ENCODE peak calls at places on chromosomes 6 and 20, in ten cellular contexts. N, M, T, U, G, V, W, X, H and Q are unnamed samples.

GRCh38 chr6:149913542-149914240 is 9.2 kb downstream of the RAET1G start:
- DNase-seq in H (no peak), G (no peak), U (no peak), X (no peak), V (no peak), N (no peak), W (no peak), M (no peak), T (no peak), Q (peak; percentile 46)

GRCh38 chr20:61587910-61588309 is 335.8 kb downstream of the CDH4 start:
- DNase-seq in W (no peak), N (no peak), V (no peak), M (no peak), G (no peak), U (no peak), H (no peak), X (no peak), T (no peak), Q (no peak)

GRCh38 chr6:138972226-138972665 is 15.8 kb downstream of the REPS1 start:
- DNase-seq in H (peak; percentile 32), N (no peak), W (no peak), T (no peak), G (no peak), U (no peak), M (no peak), V (no peak), X (peak; percentile 71), Q (no peak)

GRCh38 chr6:6277418-6277817 is 43.0 kb downstream of the F13A1 start:
- DNase-seq in W (no peak), X (peak; percentile 9), G (no peak), M (no peak), H (no peak), T (no peak), N (no peak), V (no peak), U (no peak), Q (no peak)

GRCh38 chr20:58017237-58017969 is 211.1 kb downstream of the ANKRD60 start:
- DNase-seq in G (peak; percentile 34), W (no peak), V (peak; percentile 93), X (no peak), N (no peak), M (peak; percentile 73), T (no peak), U (no peak), H (no peak), Q (peak; percentile 66)

GRCh38 chr20:54108817-54109216 is 38.4 kb upstream of the BCAS1 start:
- DNase-seq in T (no peak), M (no peak), N (no peak), X (no peak), W (no peak), H (no peak), G (no peak), V (no peak), U (no peak), Q (no peak)

GRCh38 chr6:163756079-163756478 is 341.6 kb downstream of the QKI start:
- DNase-seq in V (no peak), W (no peak), U (peak; percentile 93), T (no peak), H (no peak), M (no peak), X (no peak), G (no peak), N (peak; percentile 25), Q (no peak)

GRCh38 chr20:757509-757908 is 10.8 kb downstream of the SLC52A3 start:
- DNase-seq in T (no peak), V (no peak), M (no peak), G (no peak), X (no peak), W (no peak), H (no peak), N (no peak), U (no peak), Q (no peak)

GRCh38 chr6:55812509-55812908 is 62.9 kb downstream of the BMP5 start:
- DNase-seq in V (no peak), M (no peak), H (no peak), N (no peak), U (no peak), T (no peak), W (no peak), X (no peak), G (no peak), Q (no peak)

GRCh38 chr6:22147983-22148797 is 148.6 kb downstream of the PRL start:
- DNase-seq in W (no peak), V (no peak), G (peak; percentile 78), H (peak; percentile 84), N (peak; percentile 30), X (peak; percentile 59), M (no peak), T (no peak), U (no peak), Q (no peak)

GRCh38 chr6:14784596-14785360 is 461.1 kb upstream of the JARID2 start:
- DNase-seq in W (no peak), N (no peak), T (no peak), X (no peak), U (no peak), H (no peak), V (no peak), M (no peak), G (no peak), Q (no peak)

GRCh38 chr6:11650297-11650696 is 112.7 kb downstream of the TMEM170B start:
- DNase-seq in W (no peak), H (peak; percentile 99), N (no peak), X (peak; percentile 29), M (no peak), U (no peak), T (no peak), G (no peak), V (no peak), Q (no peak)

GRCh38 chr6:79605968-79606764 is 25.0 kb upstream of the SH3BGRL2 start:
- DNase-seq in V (no peak), U (no peak), G (no peak), M (no peak), N (no peak), T (no peak), X (no peak), H (no peak), W (no peak), Q (no peak)

GRCh38 chr6:154343473-154344308 is 12.9 kb downstream of the IPCEF1 start:
- DNase-seq in T (no peak), G (no peak), N (peak; percentile 57), X (peak; percentile 94), U (no peak), W (no peak), H (peak; percentile 5), V (no peak), M (peak; percentile 59), Q (no peak)

DNA sequence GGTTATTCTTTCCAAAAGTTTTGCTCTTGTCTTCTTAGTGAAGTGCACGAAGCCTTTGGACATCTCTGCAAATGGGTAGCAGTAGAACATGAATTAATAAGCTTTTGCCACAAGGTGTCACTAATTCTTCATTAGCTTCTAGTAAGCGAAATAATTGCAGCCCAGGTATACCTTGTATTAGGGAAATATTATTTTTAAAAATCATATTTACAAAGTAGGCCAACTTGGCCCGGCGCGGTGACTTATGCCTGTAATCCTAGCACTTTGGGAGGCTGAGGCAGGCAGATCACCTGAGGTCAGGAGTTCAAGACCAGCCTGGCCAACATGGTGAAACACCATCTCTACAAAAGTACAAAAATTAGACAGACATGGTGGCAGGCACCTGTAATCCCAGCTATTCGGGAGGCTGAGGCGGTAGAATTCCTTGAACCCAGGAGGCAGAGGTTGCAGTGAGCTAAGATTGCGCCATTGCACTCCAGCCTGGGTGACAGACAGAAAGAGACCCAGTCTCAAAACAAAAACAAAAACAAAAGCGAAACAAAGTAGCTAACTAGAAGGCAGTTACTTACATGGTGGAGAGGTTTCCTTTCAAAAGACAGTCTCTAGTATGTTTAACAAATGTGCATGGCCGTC is 8.8 kb upstream of the RSPH3 start:
- DNase-seq in M (no peak), X (peak; percentile 32), N (no peak), T (no peak), H (peak; percentile 30), W (no peak), U (peak; percentile 85), G (peak; percentile 25), V (no peak), Q (no peak)
- H3K27ac ChIP-seq in M (no peak overlapping the region), X (no peak overlapping the region), N (no peak overlapping the region), T (no peak overlapping the region), H (no peak overlapping the region), W (no peak overlapping the region), U (peak overlapping the region; percentile 19), G (no peak overlapping the region), V (no peak overlapping the region), Q (no peak overlapping the region)

DNA sequence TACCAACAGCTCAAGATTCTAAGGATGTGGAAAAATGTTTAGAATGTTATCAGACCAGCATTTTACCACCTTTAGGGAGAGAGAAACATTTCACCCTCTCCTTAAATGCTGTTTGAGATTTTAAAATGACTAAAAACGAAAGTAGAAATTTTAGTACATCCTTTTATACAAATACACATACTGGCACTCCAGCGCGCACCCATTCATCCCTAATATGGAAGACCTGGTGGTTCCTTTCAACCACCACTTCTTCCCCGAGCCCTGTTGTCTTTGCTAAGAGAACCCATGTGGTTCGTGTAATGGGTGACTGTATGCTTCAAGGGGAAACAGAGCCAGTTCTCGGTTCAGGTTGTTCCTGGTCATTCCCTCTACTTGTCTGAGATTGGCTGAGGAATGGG is 21.3 kb downstream of the SPATA2 start:
- DNase-seq in T (no peak), N (no peak), W (peak; percentile 47), V (peak; percentile 55), U (no peak), M (no peak), G (no peak), H (no peak), X (no peak), Q (no peak)
- H3K4me1 ChIP-seq in T (peaks cover 3% of the 10 kb centered on the region), N (no peaks in the 10 kb centered on the region), W (peaks cover 24% of the 10 kb centered on the region), V (no peaks in the 10 kb centered on the region), U (peaks cover 8% of the 10 kb centered on the region), M (peaks cover 15% of the 10 kb centered on the region), G (peaks cover 24% of the 10 kb centered on the region), H (peaks cover 12% of the 10 kb centered on the region), X (no peaks in the 10 kb centered on the region), Q (no peaks in the 10 kb centered on the region)

DNA sequence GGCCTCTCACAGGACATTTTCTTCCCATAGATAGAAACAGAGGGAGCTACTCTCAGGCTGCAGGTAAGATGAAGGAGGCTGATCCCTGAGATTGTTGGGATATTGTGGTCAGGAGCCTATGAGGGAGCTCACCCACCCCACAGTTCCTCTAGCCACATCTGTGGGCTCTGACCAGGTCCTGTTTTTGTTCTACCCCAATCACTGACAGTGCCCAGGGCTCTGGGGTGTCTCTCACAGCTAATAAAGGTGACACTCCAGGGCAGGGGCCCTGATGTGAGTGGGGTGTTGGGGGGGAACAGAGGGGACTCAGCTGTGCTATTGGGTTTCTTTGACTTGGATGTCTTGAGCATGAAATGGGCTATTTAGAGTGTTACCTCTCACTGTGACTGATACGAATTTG is 2.7 kb downstream of the HLA-F start:
- DNase-seq in U (no peak), T (no peak), H (no peak), G (no peak), X (no peak), M (no peak), W (peak; percentile 41), N (no peak), V (no peak), Q (no peak)
- H3K4me3 ChIP-seq in U (no peak overlapping the region), T (peak overlapping the region; percentile 97), H (no peak overlapping the region), G (no peak overlapping the region), X (no peak overlapping the region), M (no peak overlapping the region), W (no peak overlapping the region), N (no peak overlapping the region), V (no peak overlapping the region), Q (no peak overlapping the region)

DNA sequence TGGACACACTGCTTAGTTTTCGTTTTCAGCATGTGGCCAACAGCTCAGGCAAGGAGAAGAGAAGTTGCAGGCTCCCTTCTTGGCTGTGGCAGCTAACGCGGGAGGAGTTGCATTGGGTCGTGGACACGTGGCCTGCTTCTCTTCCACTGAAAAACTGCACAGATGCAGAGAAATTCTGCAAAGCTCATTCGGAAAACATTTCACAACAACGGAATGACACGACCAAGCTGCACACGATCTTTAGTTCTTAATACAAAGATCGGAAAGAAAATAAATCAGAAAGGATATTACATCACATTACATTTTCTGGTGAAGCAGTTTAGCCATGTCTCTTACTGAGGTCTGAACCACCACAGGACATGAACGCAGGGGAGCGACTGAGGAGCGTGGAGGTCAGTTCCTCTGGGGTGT is 178.4 kb downstream of the THBS2 start:
- DNase-seq in W (peak; percentile 89), T (no peak), G (no peak), X (no peak), M (peak; percentile 16), N (peak; percentile 43), V (no peak), U (no peak), H (no peak), Q (peak; percentile 80)
- H3K27ac ChIP-seq in W (peak overlapping the region; percentile 58), T (no peak overlapping the region), G (no peak overlapping the region), X (no peak overlapping the region), M (no peak overlapping the region), N (peak overlapping the region; percentile 42), V (no peak overlapping the region), U (no peak overlapping the region), H (no peak overlapping the region), Q (no peak overlapping the region)